ENCODE peak calls at places on chromosomes 16 and 17, in four cellular contexts. One of them, this sample, is unnamed.

GRCh38 chr16:19393226-19394074 is 24.2 kb upstream of the TMC5 start:
- DNase-seq in BE2C: no peak
- DNase-seq in GM13976: no peak
- DNase-seq in H9: no peak
- DNase-seq in this sample: no peak

GRCh38 chr17:62090021-62090824 is 25.1 kb upstream of the MED13 start:
- DNase-seq in BE2C: no peak
- DNase-seq in GM13976: no peak
- DNase-seq in H9: no peak
- DNase-seq in this sample: no peak

GRCh38 chr16:89723279-89724250 is 2.2 kb downstream of the ZNF276 start:
- DNase-seq in BE2C: peak; percentile 51
- DNase-seq in GM13976: no peak
- DNase-seq in H9: no peak
- DNase-seq in this sample: no peak

GRCh38 chr17:43471801-43472200 is 12.0 kb upstream of the DHX8 start:
- DNase-seq in BE2C: no peak
- DNase-seq in GM13976: no peak
- DNase-seq in H9: no peak
- DNase-seq in this sample: no peak

GRCh38 chr17:64103751-64104364 is 26.1 kb downstream of the ERN1 start:
- DNase-seq in BE2C: no peak
- DNase-seq in GM13976: no peak
- DNase-seq in H9: no peak
- DNase-seq in this sample: no peak

GRCh38 chr17:49510720-49511110 is 15.6 kb downstream of the NGFR start:
- DNase-seq in BE2C: no peak
- DNase-seq in GM13976: no peak
- DNase-seq in H9: no peak
- DNase-seq in this sample: no peak

GRCh38 chr17:60502145-60502544 is 23.9 kb downstream of the APPBP2 start:
- DNase-seq in BE2C: no peak
- DNase-seq in GM13976: no peak
- DNase-seq in H9: no peak
- DNase-seq in this sample: no peak

GRCh38 chr17:27236710-27237315 is 57.1 kb upstream of the WSB1 start:
- DNase-seq in BE2C: peak; percentile 47
- DNase-seq in GM13976: peak; percentile 70
- DNase-seq in H9: peak; percentile 62
- DNase-seq in this sample: peak; percentile 77

GRCh38 chr17:1143573-1143972 is 36.2 kb downstream of the ABR start:
- DNase-seq in BE2C: peak; percentile 56
- DNase-seq in GM13976: no peak
- DNase-seq in H9: no peak
- DNase-seq in this sample: peak; percentile 74

GRCh38 chr17:82315703-82316358 is 1.6 kb downstream of the CD7 start:
- DNase-seq in BE2C: peak; percentile 10
- DNase-seq in GM13976: no peak
- DNase-seq in H9: no peak
- DNase-seq in this sample: peak; percentile 59

GRCh38 chr17:75542184-75542583 is 16.7 kb downstream of the LLGL2 start:
- DNase-seq in BE2C: no peak
- DNase-seq in GM13976: no peak
- DNase-seq in H9: no peak
- DNase-seq in this sample: no peak

GRCh38 chr16:78448658-78449327 is 349.3 kb downstream of the WWOX start:
- DNase-seq in BE2C: no peak
- DNase-seq in GM13976: no peak
- DNase-seq in H9: no peak
- DNase-seq in this sample: no peak

GRCh38 chr17:82302498-82302963 is 14.9 kb downstream of the CD7 start:
- DNase-seq in BE2C: no peak
- DNase-seq in GM13976: peak; percentile 28
- DNase-seq in H9: no peak
- DNase-seq in this sample: no peak

GRCh38 chr16:24255446-24256352 is at the start of gene CACNG3:
- DNase-seq in BE2C: peak; percentile 8
- DNase-seq in GM13976: peak; percentile 85
- DNase-seq in H9: peak; percentile 91
- DNase-seq in this sample: peak; percentile 97

GRCh38 chr17:76009969-76010661 is 9.5 kb downstream of the CDK3 start:
- DNase-seq in BE2C: no peak
- DNase-seq in GM13976: no peak
- DNase-seq in H9: no peak
- DNase-seq in this sample: no peak

GRCh38 chr17:82655038-82655479 is 6.8 kb upstream of the WDR45B start:
- DNase-seq in BE2C: no peak
- DNase-seq in GM13976: no peak
- DNase-seq in H9: no peak
- DNase-seq in this sample: no peak

GRCh38 chr17:55632893-55633292 is 89.8 kb downstream of the TMEM100 start:
- DNase-seq in BE2C: no peak
- DNase-seq in GM13976: no peak
- DNase-seq in H9: no peak
- DNase-seq in this sample: no peak

GRCh38 chr17:13981881-13982280 is 87.4 kb upstream of the COX10 start:
- DNase-seq in BE2C: no peak
- DNase-seq in GM13976: no peak
- DNase-seq in H9: no peak
- DNase-seq in this sample: no peak

GRCh38 chr17:77217136-77217535 is 76.4 kb downstream of the SEC14L1 start:
- DNase-seq in BE2C: no peak
- DNase-seq in GM13976: no peak
- DNase-seq in H9: no peak
- DNase-seq in this sample: no peak

GRCh38 chr17:50149425-50150353 is 788 bp downstream of the PPP1R9B start:
- DNase-seq in BE2C: peak; percentile 61
- DNase-seq in GM13976: no peak
- DNase-seq in H9: peak; percentile 69
- DNase-seq in this sample: peak; percentile 72

GRCh38 chr17:65820306-65820705 is 258.9 kb upstream of the AXIN2 start:
- DNase-seq in BE2C: no peak
- DNase-seq in GM13976: no peak
- DNase-seq in H9: no peak
- DNase-seq in this sample: no peak

GRCh38 chr17:65819810-65820209 is 258.4 kb upstream of the AXIN2 start:
- DNase-seq in BE2C: no peak
- DNase-seq in GM13976: no peak
- DNase-seq in H9: no peak
- DNase-seq in this sample: no peak

GRCh38 chr17:65814418-65814817 is 253.0 kb upstream of the AXIN2 start:
- DNase-seq in BE2C: no peak
- DNase-seq in GM13976: no peak
- DNase-seq in H9: no peak
- DNase-seq in this sample: no peak

GRCh38 chr17:65813306-65813705 is 251.9 kb upstream of the AXIN2 start:
- DNase-seq in BE2C: no peak
- DNase-seq in GM13976: no peak
- DNase-seq in H9: no peak
- DNase-seq in this sample: no peak

DNA sequence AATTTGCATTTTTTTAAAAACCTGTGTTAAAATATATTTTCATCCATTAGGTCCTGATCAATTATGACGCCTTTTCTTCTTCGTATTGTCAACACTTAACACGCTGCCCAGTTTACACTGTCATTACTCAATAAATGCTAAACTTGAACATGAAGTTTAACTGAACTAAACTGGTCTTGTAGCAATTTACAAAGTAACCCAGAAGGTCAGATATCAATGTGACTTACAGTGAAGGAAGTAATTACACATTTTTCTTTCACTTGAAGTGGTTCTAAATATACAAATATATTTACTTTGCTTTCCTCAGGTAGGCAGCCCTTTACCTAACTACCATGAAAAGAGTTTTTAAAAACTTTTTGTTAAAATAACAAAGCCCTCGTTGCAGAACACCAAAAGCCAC is 256.5 kb upstream of the AXIN2 start:
- DNase-seq in BE2C: no peak
- DNase-seq in GM13976: no peak
- DNase-seq in H9: no peak
- DNase-seq in this sample: no peak
- TF ChIP-seq CTCF in BE2C: no peak
- TF ChIP-seq CTCF in GM13976: no peak
- TF ChIP-seq CTCF in H9: no peak
- TF ChIP-seq CTCF in this sample: no peak

DNA sequence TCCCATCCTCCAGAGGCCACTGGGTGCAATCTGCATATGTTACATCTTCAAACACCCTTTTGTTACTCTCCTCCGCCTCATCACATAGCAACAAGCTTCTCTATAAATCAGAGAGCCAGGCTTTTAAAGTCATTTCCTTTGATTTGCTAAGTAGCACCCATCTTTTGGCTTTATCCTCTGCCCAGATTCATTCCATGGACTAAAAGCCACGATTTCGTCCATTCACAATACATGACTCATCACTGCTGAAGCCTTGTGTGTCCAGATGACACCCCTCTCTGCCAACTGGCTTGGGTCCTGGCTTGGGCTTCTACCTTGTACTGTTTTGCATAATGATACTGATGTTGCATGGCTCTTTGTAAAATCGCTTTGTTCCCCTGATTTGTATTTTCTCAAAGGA is 2.0 kb upstream of the KRT38 start:
- DNase-seq in BE2C: no peak
- DNase-seq in GM13976: no peak
- DNase-seq in H9: no peak
- DNase-seq in this sample: no peak
- TF ChIP-seq CTCF in BE2C: no peak
- TF ChIP-seq CTCF in GM13976: no peak
- TF ChIP-seq CTCF in H9: no peak
- TF ChIP-seq CTCF in this sample: no peak

DNA sequence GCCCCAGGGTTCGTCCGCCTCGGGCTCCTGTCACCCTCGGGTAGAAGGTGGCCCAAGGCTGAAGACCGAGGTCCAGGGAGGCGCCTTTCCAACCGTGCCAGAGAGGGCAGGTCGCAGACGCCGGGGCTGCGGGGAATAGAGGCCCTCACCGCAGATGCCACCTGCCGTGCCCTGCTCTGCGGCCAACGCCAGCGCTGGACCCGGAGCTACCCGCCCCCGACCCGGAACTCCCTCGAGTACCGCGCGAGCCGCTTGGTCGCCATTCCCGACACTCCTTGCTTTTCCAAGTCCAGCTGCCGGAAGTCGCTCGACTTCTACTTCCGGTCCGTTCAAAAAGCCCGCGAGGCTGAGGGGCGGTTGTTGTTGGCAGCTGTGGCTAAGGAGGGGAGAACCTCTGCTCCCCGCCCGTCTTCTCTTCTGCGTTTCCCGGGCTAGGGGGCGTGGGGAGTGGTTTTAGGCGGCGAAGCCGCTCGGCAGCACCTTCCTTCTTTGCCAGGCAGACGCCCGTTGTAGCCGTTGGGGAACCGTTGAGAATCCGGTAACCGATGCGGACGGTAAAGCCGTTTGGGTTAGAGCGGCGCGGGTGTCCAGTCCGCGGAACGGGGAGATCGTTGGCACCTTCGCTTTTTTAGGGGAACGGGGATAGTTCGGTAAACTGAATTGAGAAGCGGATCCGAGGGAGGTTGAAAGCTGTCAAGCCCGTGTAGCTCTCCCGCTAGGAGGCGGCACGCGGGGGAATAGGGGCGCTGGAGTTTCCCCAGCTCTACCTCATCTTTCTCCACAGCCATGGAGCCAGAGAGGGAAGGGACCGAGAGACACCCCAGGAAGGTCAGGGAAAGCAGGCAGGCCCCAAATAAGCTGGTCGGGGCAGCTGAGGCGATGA is at the start of the genes ERI2 and REXO5:
- DNase-seq in BE2C: peak; percentile 95
- DNase-seq in GM13976: peak; percentile 94
- DNase-seq in H9: peak; percentile 95
- DNase-seq in this sample: peak; percentile 93
- TF ChIP-seq CTCF in BE2C: peak; percentile 61
- TF ChIP-seq CTCF in GM13976: peak; percentile 61
- TF ChIP-seq CTCF in H9: peak; percentile 50
- TF ChIP-seq CTCF in this sample: peak; percentile 11

GRCh38 chr17:74086992-74087391 is 116.5 kb upstream of the RPL38 start:
- DNase-seq in BE2C: no peak
- DNase-seq in GM13976: no peak
- DNase-seq in H9: no peak
- DNase-seq in this sample: no peak

GRCh38 chr17:74080936-74081335 is 122.5 kb upstream of the RPL38 start:
- DNase-seq in BE2C: no peak
- DNase-seq in GM13976: no peak
- DNase-seq in H9: no peak
- DNase-seq in this sample: no peak

GRCh38 chr17:74089869-74090464 is 113.5 kb upstream of the RPL38 start:
- DNase-seq in BE2C: peak; percentile 86
- DNase-seq in GM13976: peak; percentile 78
- DNase-seq in H9: peak; percentile 95
- DNase-seq in this sample: peak; percentile 73

GRCh38 chr17:74083321-74083720 is 120.2 kb upstream of the RPL38 start:
- DNase-seq in BE2C: no peak
- DNase-seq in GM13976: no peak
- DNase-seq in H9: no peak
- DNase-seq in this sample: no peak

GRCh38 chr17:74085434-74085833 is 118.0 kb upstream of the RPL38 start:
- DNase-seq in BE2C: no peak
- DNase-seq in GM13976: no peak
- DNase-seq in H9: peak; percentile 55
- DNase-seq in this sample: no peak
- TF ChIP-seq CTCF in BE2C: peak; percentile 44
- TF ChIP-seq CTCF in GM13976: no peak
- TF ChIP-seq CTCF in H9: peak; percentile 74
- TF ChIP-seq CTCF in this sample: peak; percentile 15

GRCh38 chr17:45016823-45017222 is 34.6 kb downstream of the DCAKD start:
- DNase-seq in BE2C: no peak
- DNase-seq in GM13976: no peak
- DNase-seq in H9: peak; percentile 81
- DNase-seq in this sample: no peak
- TF ChIP-seq CTCF in BE2C: peak; percentile 46
- TF ChIP-seq CTCF in GM13976: no peak
- TF ChIP-seq CTCF in H9: peak; percentile 65
- TF ChIP-seq CTCF in this sample: no peak